ENCODE peak calls at places on chromosomes 12 and 14, in seven cellular contexts. L is COR-L47; A is stimulated activated CD8-positive, alpha-beta memory T cell treated with anti-CD3 and anti-CD28 coated beads, Interleukin-15, amount 100 ng/mL, for 1 hour; D is endothelial cell; R is NCI-H1930; G is ELR; Q is AML-193. U is an unnamed sample.

GRCh38 chr12:118061876-118062791 is 1.2 kb upstream of the WSB2 start:
- DNase-seq in A (no peak), G (peak), L (no peak), R (no peak), Q (peak), D (peak), U (peak)

GRCh38 chr12:85979641-85980040 is 105.5 kb downstream of the NTS start:
- DNase-seq in L (no peak), D (no peak), Q (no peak), A (no peak), G (peak), R (no peak), U (no peak)

GRCh38 chr14:85233756-85234545 is 296.0 kb upstream of the FLRT2 start:
- DNase-seq in L (no peak), D (no peak), R (no peak), A (no peak), G (peak), Q (no peak), U (no peak)

GRCh38 chr12:120497524-120498150 is 1.7 kb downstream of the DYNLL1 start:
- DNase-seq in L (no peak), R (no peak), G (no peak), A (no peak), D (no peak), Q (no peak), U (no peak)

GRCh38 chr14:71629250-71629649 is 303.0 kb upstream of the RGS6 start:
- DNase-seq in A (no peak), Q (no peak), L (no peak), D (no peak), R (no peak), G (no peak), U (no peak)

GRCh38 chr14:22332671-22333407 is 256.2 kb downstream of the DAD1 start:
- DNase-seq in L (no peak), D (no peak), A (no peak), R (no peak), G (no peak), Q (no peak), U (no peak)

GRCh38 chr12:117334855-117335587 is 26.4 kb downstream of the NOS1 start:
- DNase-seq in G (peak), L (no peak), D (no peak), A (no peak), R (no peak), Q (no peak), U (no peak)

GRCh38 chr12:54003625-54004024 is 3.7 kb downstream of the HOXC9 start:
- DNase-seq in A (no peak), L (no peak), R (no peak), Q (no peak), D (no peak), G (no peak), U (no peak)

GRCh38 chr12:2902287-2902880 is 11.7 kb downstream of the TULP3 start:
- DNase-seq in R (no peak), A (no peak), L (peak), Q (no peak), D (no peak), G (no peak), U (no peak)

GRCh38 chr14:103696466-103697071 is 18.7 kb downstream of the XRCC3 start:
- DNase-seq in Q (no peak), D (no peak), G (no peak), A (no peak), L (no peak), R (no peak), U (no peak)

GRCh38 chr14:58772061-58772604 is 134.4 kb downstream of the DACT1 start:
- DNase-seq in R (peak), L (no peak), Q (no peak), D (no peak), G (no peak), A (no peak), U (no peak)

GRCh38 chr12:9098115-9098452 is 17.6 kb downstream of the A2M start:
- DNase-seq in A (no peak), G (no peak), R (no peak), L (no peak), Q (no peak), D (no peak), U (no peak)

U was measured in H1.